ENCODE peak calls at places on chromosomes 6 and 20, in seven cellular contexts. E, K, V, F, W, L and X are unnamed samples.

GRCh38 chr6:104591573-104592334 is 268.0 kb downstream of the HACE1 start:
- DNase-seq in E (no peak), K (no peak), V (no peak), F (no peak), W (peak; percentile 95), L (no peak), X (no peak)

GRCh38 chr20:32742322-32743236 is 688 bp downstream of the COMMD7 start:
- DNase-seq in E (no peak), K (no peak), V (peak; percentile 87), F (no peak), W (no peak), L (peak; percentile 58), X (no peak)

GRCh38 chr6:47153066-47153755 is 111.1 kb upstream of the ADGRF1 start:
- DNase-seq in E (no peak), K (peak; percentile 33), V (peak; percentile 99), F (no peak), W (peak; percentile 55), L (no peak), X (peak; percentile 90)

GRCh38 chr20:62181808-62182207 is 1.0 kb upstream of the MTG2 start:
- DNase-seq in E (no peak), K (no peak), V (no peak), F (no peak), W (no peak), L (no peak), X (no peak)

GRCh38 chr20:3714092-3714491 is 1.7 kb upstream of the SIGLEC1 start:
- DNase-seq in E (no peak), K (no peak), V (no peak), F (peak; percentile 17), W (no peak), L (no peak), X (no peak)

GRCh38 chr20:53623127-53623453 is 29.5 kb upstream of the ZNF217 start:
- DNase-seq in E (no peak), K (no peak), V (no peak), F (no peak), W (no peak), L (no peak), X (no peak)

GRCh38 chr20:13338999-13339411 is 117.9 kb downstream of the ISM1 start:
- DNase-seq in E (no peak), K (no peak), V (no peak), F (no peak), W (no peak), L (no peak), X (peak; percentile 28)

GRCh38 chr6:22956029-22956715 is 386.8 kb downstream of the HDGFL1 start:
- DNase-seq in E (no peak), K (no peak), V (no peak), F (no peak), W (no peak), L (no peak), X (peak; percentile 2)

GRCh38 chr6:109308018-109308492 is 74.2 kb downstream of the CD164 start:
- DNase-seq in E (no peak), K (peak; percentile 63), V (peak; percentile 37), F (no peak), W (peak; percentile 69), L (no peak), X (peak; percentile 42)

GRCh38 chr6:163094881-163095280 is 319.6 kb upstream of the QKI start:
- DNase-seq in E (no peak), K (no peak), V (no peak), F (no peak), W (no peak), L (no peak), X (no peak)

GRCh38 chr6:434051-434705 is 42.6 kb downstream of the IRF4 start:
- DNase-seq in E (no peak), K (no peak), V (no peak), F (no peak), W (no peak), L (no peak), X (no peak)

GRCh38 chr6:156976144-156977088 is 199.2 kb downstream of the ARID1B start:
- DNase-seq in E (no peak), K (no peak), V (no peak), F (no peak), W (no peak), L (no peak), X (no peak)

GRCh38 chr6:132512638-132513632 is at the start of gene STX7:
- DNase-seq in E (peak; percentile 84), K (peak; percentile 81), V (peak; percentile 91), F (peak; percentile 92), W (peak; percentile 93), L (peak; percentile 89), X (peak; percentile 96)

GRCh38 chr20:58645277-58645968 is 5.7 kb upstream of the STX16 start:
- DNase-seq in E (no peak), K (peak; percentile 56), V (no peak), F (peak; percentile 12), W (no peak), L (peak; percentile 27), X (no peak)

GRCh38 chr6:35448191-35448590 is 3.9 kb upstream of the FANCE start:
- DNase-seq in E (no peak), K (no peak), V (no peak), F (no peak), W (no peak), L (no peak), X (no peak)

GRCh38 chr6:37068523-37069270 is 63.2 kb downstream of the FGD2 start:
- DNase-seq in E (no peak), K (no peak), V (no peak), F (no peak), W (no peak), L (no peak), X (no peak)

GRCh38 chr6:125528614-125529013 is 220.8 kb upstream of the HEY2 start:
- DNase-seq in E (peak; percentile 69), K (no peak), V (peak; percentile 97), F (peak; percentile 82), W (no peak), L (peak; percentile 70), X (no peak)

GRCh38 chr6:72702421-72702820 is 80.6 kb downstream of the KCNQ5 start:
- DNase-seq in E (no peak), K (no peak), V (no peak), F (no peak), W (no peak), L (no peak), X (no peak)
- H3K4ac ChIP-seq in E (no peak overlapping the region), K (no peak overlapping the region), V (no peak overlapping the region), F (no peak overlapping the region), W (no peak overlapping the region), L (no peak overlapping the region), X (no peak overlapping the region)

DNA sequence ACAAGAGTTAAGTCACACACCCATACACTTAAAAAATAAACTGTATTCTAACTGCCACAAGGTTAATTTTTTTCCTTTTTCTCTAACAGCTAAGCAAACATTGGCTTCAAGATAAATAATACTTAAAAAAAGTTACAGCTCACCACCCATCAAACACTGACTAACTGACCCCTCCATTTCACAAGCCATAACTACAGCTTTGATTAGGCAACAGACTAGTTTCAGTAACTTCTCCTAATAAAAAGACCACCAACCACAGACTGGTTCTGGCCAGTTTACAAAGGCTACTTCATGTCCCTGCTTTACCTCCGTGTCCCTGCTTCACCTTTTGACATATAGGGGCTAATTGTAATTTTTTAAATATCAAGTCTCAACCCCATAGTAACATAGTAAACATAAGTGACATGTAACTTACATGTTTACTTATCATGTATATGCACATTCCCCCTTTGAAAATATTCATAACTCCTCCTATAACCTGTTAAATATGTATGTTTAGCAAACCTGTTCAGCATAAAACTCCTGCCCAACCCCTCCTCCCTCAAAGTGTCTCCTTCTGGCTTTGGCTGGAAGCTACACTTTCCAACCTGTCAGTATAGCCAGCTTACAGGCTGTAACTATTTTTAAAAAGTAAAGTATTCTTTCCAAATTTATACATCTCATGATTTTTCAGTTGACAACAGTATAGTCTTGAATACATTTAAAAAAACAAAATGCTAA is 15.1 kb upstream of the POM121L2 start:
- DNase-seq in E (no peak), K (no peak), V (no peak), F (no peak), W (no peak), L (no peak), X (no peak)
- H3K23ac ChIP-seq in E (no peak overlapping the region), K (no peak overlapping the region), V (no peak overlapping the region), F (no peak overlapping the region), W (no peak overlapping the region), L (no peak overlapping the region), X (no peak overlapping the region)

DNA sequence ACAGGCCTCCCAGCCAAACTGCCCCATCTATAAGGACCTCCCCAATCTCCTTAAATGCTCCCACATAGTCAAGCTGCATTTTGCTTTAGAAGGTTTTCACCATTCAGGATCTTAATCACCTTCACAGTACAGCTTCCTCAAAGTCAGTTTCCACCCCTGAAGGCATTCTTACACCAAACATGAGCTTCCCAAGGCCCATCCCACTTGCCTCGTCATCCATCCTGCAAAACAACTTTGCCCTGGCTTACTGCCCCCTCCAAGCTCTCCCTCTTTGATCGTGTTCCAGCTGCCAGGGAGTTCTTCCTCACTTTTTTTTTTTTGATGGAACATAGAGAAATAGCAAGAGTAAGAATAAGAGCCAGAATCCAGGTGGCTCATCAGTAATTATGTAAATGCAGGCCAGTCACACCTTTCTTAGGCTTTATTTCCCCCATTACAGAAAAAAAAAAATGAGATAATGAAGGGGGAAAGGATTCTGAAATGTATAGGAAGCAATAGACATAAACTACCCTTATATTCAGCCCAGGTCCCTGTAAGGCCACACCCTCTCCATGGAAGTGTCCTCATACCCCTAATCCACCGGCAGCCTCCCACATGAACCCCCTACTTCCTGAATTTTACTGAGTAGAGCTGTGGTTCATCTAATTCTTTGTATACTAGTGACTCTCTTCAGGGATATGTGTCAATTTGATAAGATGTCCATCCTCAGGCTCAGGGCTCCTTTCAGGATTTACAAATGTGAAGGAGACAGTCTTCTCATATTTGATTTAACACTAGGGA is 12.7 kb downstream of the TRIM27 start:
- DNase-seq in E (no peak), K (no peak), V (no peak), F (no peak), W (no peak), L (no peak), X (no peak)
- H3K4ac ChIP-seq in E (no peak overlapping the region), K (no peak overlapping the region), V (no peak overlapping the region), F (no peak overlapping the region), W (no peak overlapping the region), L (no peak overlapping the region), X (no peak overlapping the region)

DNA sequence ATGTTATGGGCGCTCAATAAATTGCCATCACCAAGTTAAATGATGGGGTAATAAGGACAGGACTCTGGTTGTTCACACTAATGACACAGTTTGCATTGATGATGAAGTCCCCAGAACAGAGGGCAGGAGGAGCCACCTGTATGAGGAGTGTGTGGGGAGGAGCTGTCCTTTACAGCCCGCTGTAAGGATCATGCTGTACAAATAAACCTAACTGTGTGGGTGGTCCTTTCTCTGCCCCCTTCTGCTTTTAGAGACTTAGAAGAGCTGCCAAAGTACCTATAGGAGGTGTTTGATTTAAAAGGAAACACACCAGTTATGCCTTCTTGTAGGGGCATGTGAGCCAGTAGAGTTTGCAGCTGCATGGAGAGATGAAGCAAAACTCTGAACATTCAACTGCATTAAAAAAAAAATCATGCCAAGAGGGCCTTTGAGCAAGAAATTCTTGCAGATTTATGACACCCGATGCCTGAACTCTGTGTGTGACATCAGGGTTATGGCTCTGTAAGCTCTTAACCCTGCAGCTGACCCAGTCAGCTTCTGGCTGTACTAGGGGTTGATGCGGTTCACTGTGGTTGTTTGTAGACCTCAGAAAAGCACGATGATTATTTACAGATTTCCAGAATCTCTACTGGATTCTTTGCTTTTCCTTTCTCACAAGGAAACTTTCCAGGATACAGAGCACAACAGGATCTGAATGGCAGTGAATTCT is 67.4 kb downstream of the UST start:
- DNase-seq in E (no peak), K (no peak), V (no peak), F (no peak), W (peak; percentile 13), L (no peak), X (no peak)
- H3K23ac ChIP-seq in E (no peak overlapping the region), K (no peak overlapping the region), V (no peak overlapping the region), F (no peak overlapping the region), W (no peak overlapping the region), L (no peak overlapping the region), X (no peak overlapping the region)